ENCODE peak calls at places on chromosome 12, in eight cellular contexts. T is PC-9, F is fibroblast of lung, D is cardiac muscle cell, L is esophagus squamous epithelium, Y is left ventricle myocardium inferior, N is neural progenitor cell, C is A549. Q is an unnamed sample. For H3K4me1, the result is how much of the 10 kb centered on the place peaks cover.

GRCh38 chr12:99122959-99123358 is 477.9 kb downstream of the APAF1 start:
- DNase-seq in T (no peak), F (no peak), D (no peak), L (no peak), Y (no peak), N (no peak), C (no peak), Q (no peak)

GRCh38 chr12:27999521-27999920 is 27.0 kb upstream of the PTHLH start:
- DNase-seq in T (peak), F (peak), D (peak), L (no peak), Y (no peak), N (no peak), C (no peak), Q (no peak)

GRCh38 chr12:24172031-24172772 is 222.7 kb upstream of the SOX5 start:
- DNase-seq in T (no peak), F (no peak), D (no peak), L (no peak), Y (no peak), N (peak), C (no peak), Q (no peak)

GRCh38 chr12:28933864-28934527 is 215.1 kb upstream of the FAR2 start:
- DNase-seq in T (no peak), F (peak), D (no peak), L (no peak), Y (no peak), N (no peak), C (no peak), Q (no peak)

GRCh38 chr12:5318874-5319273 is 113.0 kb upstream of the NTF3 start:
- DNase-seq in T (no peak), F (peak), D (peak), L (no peak), Y (no peak), N (no peak), C (no peak), Q (no peak)

GRCh38 chr12:115000038-115000437 is 316.1 kb upstream of the TBX3 start:
- DNase-seq in T (peak), F (peak), D (peak), L (no peak), Y (no peak), N (no peak), C (peak), Q (no peak)

GRCh38 chr12:16437926-16438325 is 90.5 kb downstream of the MGST1 start:
- DNase-seq in T (no peak), F (no peak), D (no peak), L (no peak), Y (no peak), N (no peak), C (no peak), Q (no peak)

GRCh38 chr12:57148469-57149308 is 1.3 kb upstream of the LRP1-AS start:
- DNase-seq in T (no peak), F (no peak), D (peak), L (no peak), Y (peak), N (no peak), C (no peak), Q (no peak)

GRCh38 chr12:127555071-127555470 is 711.9 kb upstream of the TMEM132C start:
- DNase-seq in T (no peak), F (no peak), D (no peak), L (no peak), Y (no peak), N (no peak), C (no peak), Q (no peak)

GRCh38 chr12:69511870-69512269 is 41.7 kb downstream of the FRS2 start:
- DNase-seq in T (no peak), F (no peak), D (no peak), L (no peak), Y (no peak), N (no peak), C (no peak), Q (no peak)

GRCh38 chr12:118374126-118374725 is 1.5 kb upstream of the TAOK3 start:
- DNase-seq in T (no peak), F (no peak), D (no peak), L (no peak), Y (no peak), N (no peak), C (no peak), Q (no peak)

GRCh38 chr12:96350982-96351381 is 49.3 kb downstream of the CDK17 start:
- DNase-seq in T (no peak), F (no peak), D (no peak), L (no peak), Y (no peak), N (no peak), C (no peak), Q (no peak)

GRCh38 chr12:105418821-105419291 is 88.4 kb downstream of the C12orf75 start:
- DNase-seq in T (no peak), F (peak), D (no peak), L (no peak), Y (no peak), N (no peak), C (no peak), Q (no peak)

GRCh38 chr12:59119676-59120075 is 199.4 kb upstream of the LRIG3 start:
- DNase-seq in T (no peak), F (peak), D (peak), L (no peak), Y (no peak), N (no peak), C (no peak), Q (no peak)

GRCh38 chr12:14554281-14555008 is 13.2 kb downstream of the PLBD1 start:
- DNase-seq in T (peak), F (no peak), D (peak), L (no peak), Y (peak), N (no peak), C (peak), Q (no peak)

GRCh38 chr12:15562263-15562662 is 226.9 kb downstream of the EPS8 start:
- DNase-seq in T (no peak), F (no peak), D (no peak), L (no peak), Y (no peak), N (no peak), C (no peak), Q (no peak)

GRCh38 chr12:3129301-3130052 is 52.3 kb downstream of the TSPAN9 start:
- DNase-seq in T (no peak), F (peak), D (peak), L (no peak), Y (no peak), N (no peak), C (no peak), Q (no peak)

GRCh38 chr12:88633312-88633711 is 53.0 kb upstream of the KITLG start:
- DNase-seq in T (no peak), F (no peak), D (no peak), L (no peak), Y (no peak), N (no peak), C (no peak), Q (no peak)

GRCh38 chr12:51793201-51793600 is 55.3 kb downstream of the FIGNL2 start:
- DNase-seq in T (no peak), F (peak), D (no peak), L (no peak), Y (no peak), N (no peak), C (no peak), Q (no peak)

GRCh38 chr12:64006211-64006610 is 161.7 kb downstream of the SRGAP1 start:
- DNase-seq in T (no peak), F (peak), D (peak), L (no peak), Y (no peak), N (no peak), C (no peak), Q (no peak)

GRCh38 chr12:118249547-118249946 is 113.6 kb downstream of the PEBP1 start:
- DNase-seq in T (no peak), F (no peak), D (no peak), L (no peak), Y (no peak), N (no peak), C (no peak), Q (no peak)

GRCh38 chr12:127165567-127166392 is 1101.2 kb upstream of the TMEM132C start:
- DNase-seq in T (peak), F (peak), D (peak), L (no peak), Y (peak), N (peak), C (peak), Q (peak)

GRCh38 chr12:103503546-103504480 is 8.0 kb upstream of the C12orf42 start:
- DNase-seq in T (no peak), F (no peak), D (no peak), L (no peak), Y (no peak), N (peak), C (peak), Q (no peak)

GRCh38 chr12:180445-180844 is 33.5 kb downstream of the SLC6A12 start:
- DNase-seq in T (no peak), F (peak), D (peak), L (no peak), Y (peak), N (no peak), C (no peak), Q (no peak)

GRCh38 chr12:50258167-50258551 is 25.2 kb downstream of the LIMA1 start:
- DNase-seq in T (no peak), F (no peak), D (no peak), L (no peak), Y (peak), N (no peak), C (peak), Q (no peak)

GRCh38 chr12:45257185-45257585 is 41.3 kb downstream of the ANO6 start:
- DNase-seq in T (no peak), F (no peak), D (no peak), L (no peak), Y (no peak), N (no peak), C (no peak), Q (no peak)

GRCh38 chr12:52037248-52037861 is 13.9 kb upstream of the NR4A1 start:
- DNase-seq in T (no peak), F (peak), D (peak), L (no peak), Y (peak), N (peak), C (no peak), Q (no peak)

GRCh38 chr12:122310636-122311035 is 44.3 kb upstream of the VPS33A start:
- DNase-seq in T (no peak), F (no peak), D (no peak), L (no peak), Y (no peak), N (no peak), C (no peak), Q (no peak)

GRCh38 chr12:7797698-7798398 is 8.6 kb downstream of the NANOG start:
- DNase-seq in T (no peak), F (peak), D (peak), L (no peak), Y (no peak), N (no peak), C (no peak), Q (no peak)

GRCh38 chr12:92695577-92695976 is 7.2 kb upstream of the PLEKHG7 start:
- DNase-seq in T (no peak), F (no peak), D (no peak), L (no peak), Y (no peak), N (no peak), C (no peak), Q (no peak)

GRCh38 chr12:119328111-119328510 is 6.4 kb upstream of the CCDC60 start:
- DNase-seq in T (no peak), F (no peak), D (no peak), L (no peak), Y (no peak), N (peak), C (peak), Q (no peak)

GRCh38 chr12:50103767-50104321 is at the start of gene GPD1:
- DNase-seq in T (no peak), F (peak), D (peak), L (no peak), Y (peak), N (peak), C (no peak), Q (no peak)

GRCh38 chr12:27198036-27198435 is 46.0 kb upstream of the STK38L start:
- DNase-seq in T (no peak), F (peak), D (peak), L (no peak), Y (no peak), N (no peak), C (no peak), Q (no peak)

GRCh38 chr12:62250671-62251608 is 9.3 kb upstream of the USP15 start:
- DNase-seq in T (no peak), F (peak), D (peak), L (no peak), Y (no peak), N (no peak), C (no peak), Q (no peak)

GRCh38 chr12:106648736-106649135 is 65.9 kb downstream of the RFX4 start:
- DNase-seq in T (no peak), F (no peak), D (no peak), L (no peak), Y (no peak), N (no peak), C (no peak), Q (no peak)

GRCh38 chr12:112908548-112908947 is 1.8 kb downstream of the OAS1 start:
- DNase-seq in T (no peak), F (no peak), D (no peak), L (no peak), Y (no peak), N (no peak), C (no peak), Q (peak)
- H3K4me3 ChIP-seq in T (no peak), F (no peak), D (no peak), L (peak), Y (peak), N (no peak), C (no peak), Q (peak)

GRCh38 chr12:46663297-46663696 is 162.5 kb downstream of the SLC38A4 start:
- DNase-seq in T (no peak), F (no peak), D (no peak), L (no peak), Y (no peak), N (no peak), C (peak), Q (no peak)

GRCh38 chr12:46659844-46660243 is 166.0 kb downstream of the SLC38A4 start:
- DNase-seq in T (no peak), F (no peak), D (peak), L (no peak), Y (no peak), N (no peak), C (no peak), Q (no peak)

GRCh38 chr12:46660719-46661118 is 165.1 kb downstream of the SLC38A4 start:
- DNase-seq in T (no peak), F (no peak), D (peak), L (no peak), Y (no peak), N (no peak), C (no peak), Q (no peak)

GRCh38 chr12:46660276-46660675 is 165.5 kb downstream of the SLC38A4 start:
- DNase-seq in T (no peak), F (peak), D (peak), L (no peak), Y (no peak), N (no peak), C (no peak), Q (no peak)

DNA sequence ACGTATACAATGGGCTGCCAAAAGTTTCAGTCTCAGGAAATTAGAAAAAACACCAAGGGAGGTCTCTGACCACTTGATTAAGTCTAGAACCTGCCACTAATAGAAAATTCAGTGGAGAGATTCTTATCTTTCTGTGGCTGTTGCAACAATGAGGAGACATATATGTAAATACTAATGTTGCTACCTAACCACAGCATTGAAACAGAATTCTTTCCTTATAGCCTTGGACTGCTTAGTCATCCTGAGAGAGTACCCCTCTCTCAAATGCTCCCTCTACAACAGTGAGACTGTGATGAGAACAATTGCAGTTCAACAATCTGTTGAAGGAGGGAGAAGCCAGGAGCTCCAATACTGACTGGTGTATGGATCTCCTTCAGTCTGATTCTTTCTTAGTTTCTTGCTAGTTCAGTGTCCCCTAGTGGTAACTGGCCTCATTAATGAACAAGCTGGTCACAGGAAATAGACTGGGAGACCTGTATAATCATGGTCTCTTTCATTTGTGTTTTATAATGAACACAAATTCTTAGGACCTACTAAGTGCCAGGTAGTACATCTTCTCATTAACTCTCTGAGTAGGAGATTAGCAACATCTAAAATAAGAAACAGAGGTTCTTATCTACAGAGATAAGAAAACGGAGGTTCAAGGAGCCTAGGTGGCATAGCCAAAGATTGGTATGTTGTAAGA is 164.5 kb downstream of the SLC38A4 start:
- DNase-seq in T (peak), F (peak), D (peak), L (no peak), Y (no peak), N (peak), C (peak), Q (no peak)
- H3K4me1 ChIP-seq in T (half or more), F (under half), D (under half), L (half or more), Y (under half), N (under half), C (half or more), Q (half or more)

GRCh38 chr12:90978117-90978770 is 23.3 kb upstream of the CCER1 start:
- DNase-seq in T (no peak), F (peak), D (peak), L (no peak), Y (no peak), N (peak), C (peak), Q (no peak)
- TF ChIP-seq CTCF in T (peak), F (peak), D (peak), L (peak), Y (peak), N (peak), C (peak), Q (peak)

GRCh38 chr12:21451529-21451928 is 14.1 kb downstream of the PYROXD1 start:
- DNase-seq in T (no peak), F (peak), D (peak), L (no peak), Y (no peak), N (no peak), C (no peak), Q (no peak)

GRCh38 chr12:21456291-21456780 is 18.9 kb downstream of the PYROXD1 start:
- DNase-seq in T (no peak), F (no peak), D (no peak), L (no peak), Y (no peak), N (no peak), C (no peak), Q (no peak)

DNA sequence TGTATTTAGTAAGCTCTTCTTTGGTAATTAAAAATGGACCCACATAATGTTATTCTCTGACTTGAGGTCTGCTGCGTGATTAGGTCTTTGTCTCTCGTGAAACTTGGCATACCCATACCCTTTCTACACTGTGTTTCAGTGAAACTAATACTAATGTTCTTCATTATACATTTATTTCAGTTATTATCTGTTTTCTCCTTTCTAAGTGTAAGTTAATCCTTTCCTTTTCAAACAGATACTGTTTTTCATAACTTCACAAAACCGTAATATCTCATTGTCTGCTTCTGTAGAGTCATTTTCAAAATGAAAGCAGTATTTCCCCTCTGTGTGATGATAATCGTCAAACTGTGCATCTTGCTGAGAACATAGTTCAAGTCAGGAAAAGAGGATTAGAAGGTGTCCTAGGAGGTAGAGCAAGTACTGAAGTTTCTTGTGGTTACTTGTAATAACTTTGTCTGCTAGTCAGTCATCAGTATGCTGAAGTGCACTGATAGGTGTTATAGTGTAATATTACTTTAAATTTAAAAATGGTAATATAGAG is 15.9 kb downstream of the PYROXD1 start:
- DNase-seq in T (no peak), F (no peak), D (no peak), L (no peak), Y (no peak), N (no peak), C (no peak), Q (no peak)
- H3K4me3 ChIP-seq in T (no peak), F (no peak), D (no peak), L (no peak), Y (no peak), N (no peak), C (no peak), Q (no peak)

DNA sequence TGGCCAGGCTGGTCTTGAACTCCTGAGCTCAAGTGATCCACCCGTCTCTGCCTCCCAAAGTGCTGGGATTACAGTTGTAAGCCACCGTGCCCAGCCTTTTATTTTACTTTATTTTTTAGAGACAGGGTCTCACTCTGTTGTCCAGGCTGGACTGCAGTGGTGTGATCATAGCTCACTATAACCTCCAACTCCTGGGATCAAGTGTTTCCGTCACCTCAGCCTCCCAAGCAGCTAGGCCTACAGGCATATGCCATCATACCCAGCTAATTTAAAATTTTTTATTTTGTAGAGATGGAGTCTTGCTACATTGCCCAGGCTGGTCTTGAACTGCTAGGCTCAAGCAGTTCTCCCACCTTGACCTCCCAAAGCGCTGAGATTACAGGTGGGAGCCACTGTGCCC is 3.7 kb downstream of the TPCN1 start:
- DNase-seq in T (no peak), F (no peak), D (no peak), L (no peak), Y (no peak), N (no peak), C (no peak), Q (no peak)
- H3K4me1 ChIP-seq in T (under half), F (under half), D (under half), L (half or more), Y (half or more), N (under half), C (under half), Q (half or more)

GRCh38 chr12:109770861-109771670 is 57.4 kb downstream of the FAM222A start:
- DNase-seq in T (no peak), F (no peak), D (no peak), L (no peak), Y (no peak), N (no peak), C (no peak), Q (no peak)

GRCh38 chr12:109773384-109774011 is 59.7 kb downstream of the TRPV4 start:
- DNase-seq in T (peak), F (no peak), D (no peak), L (no peak), Y (no peak), N (no peak), C (no peak), Q (no peak)

GRCh38 chr12:109770104-109770860 is 56.7 kb downstream of the FAM222A start:
- DNase-seq in T (no peak), F (no peak), D (no peak), L (no peak), Y (no peak), N (no peak), C (no peak), Q (no peak)

GRCh38 chr12:109771746-109772621 is 58.4 kb downstream of the FAM222A start:
- DNase-seq in T (no peak), F (no peak), D (no peak), L (no peak), Y (no peak), N (no peak), C (no peak), Q (no peak)

GRCh38 chr12:109772622-109773321 is 59.1 kb downstream of the FAM222A start:
- DNase-seq in T (no peak), F (no peak), D (no peak), L (no peak), Y (no peak), N (no peak), C (no peak), Q (no peak)
- TF ChIP-seq CTCF in T (no peak), F (no peak), D (no peak), L (no peak), Y (no peak), N (no peak), C (no peak), Q (no peak)

DNA sequence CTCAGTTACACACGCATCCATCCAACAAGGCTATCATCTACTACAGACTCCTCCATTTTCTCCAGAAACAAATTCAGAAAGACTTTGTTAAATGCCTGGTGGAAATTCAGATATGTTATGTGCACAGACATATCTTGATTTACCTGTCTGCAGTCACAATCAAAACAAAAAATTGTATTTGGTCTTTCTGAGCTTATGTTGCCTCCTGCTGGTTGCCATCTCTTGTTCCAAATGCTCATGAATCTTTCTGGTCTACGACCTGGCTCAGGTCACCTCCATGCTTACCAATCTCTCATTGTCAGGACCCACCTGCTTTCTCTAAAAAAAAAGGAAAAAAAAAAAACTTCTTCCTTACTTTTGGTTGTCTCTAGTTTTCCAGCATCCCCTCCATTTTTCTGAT is 169.2 kb upstream of the PLXNC1 start:
- DNase-seq in T (no peak), F (peak), D (peak), L (no peak), Y (no peak), N (no peak), C (peak), Q (no peak)
- H3K4me3 ChIP-seq in T (no peak), F (no peak), D (no peak), L (no peak), Y (no peak), N (no peak), C (no peak), Q (no peak)